ENCODE peak calls at places on chromosome 12, in seven cellular contexts. Y, U, X, H, S, V and W are unnamed samples.

GRCh38 chr12:26867084-26867483 is 34.1 kb upstream of the ITPR2 start:
- DNase-seq in Y (no peak), U (no peak), X (no peak), H (no peak), S (no peak), V (no peak), W (peak; percentile 93)

GRCh38 chr12:100197486-100197885 is 3.1 kb upstream of the ACTR6 start:
- DNase-seq in Y (no peak), U (no peak), X (no peak), H (no peak), S (no peak), V (no peak), W (no peak)

GRCh38 chr12:121697093-121697698 is 15.4 kb upstream of the TMEM120B start:
- DNase-seq in Y (peak; percentile 77), U (peak; percentile 67), X (peak; percentile 77), H (no peak), S (no peak), V (peak; percentile 53), W (peak; percentile 68)

GRCh38 chr12:34345801-34346200 is 323.5 kb downstream of the ALG10 start:
- DNase-seq in Y (no peak), U (no peak), X (no peak), H (no peak), S (no peak), V (no peak), W (no peak)

GRCh38 chr12:115943630-115944391 is 333.7 kb downstream of the MED13L start:
- DNase-seq in Y (no peak), U (no peak), X (no peak), H (no peak), S (no peak), V (no peak), W (no peak)

GRCh38 chr12:95205685-95206084 is 11.6 kb downstream of the FGD6 start:
- DNase-seq in Y (peak; percentile 49), U (no peak), X (no peak), H (no peak), S (no peak), V (no peak), W (no peak)

GRCh38 chr12:74401966-74402365 is 135.7 kb upstream of the ATXN7L3B start:
- DNase-seq in Y (peak; percentile 56), U (no peak), X (no peak), H (no peak), S (no peak), V (no peak), W (no peak)

GRCh38 chr12:94790822-94791221 is 140.5 kb upstream of the TMCC3 start:
- DNase-seq in Y (no peak), U (no peak), X (no peak), H (no peak), S (no peak), V (no peak), W (no peak)

GRCh38 chr12:63068857-63069442 is 82.1 kb downstream of the AVPR1A start:
- DNase-seq in Y (peak; percentile 81), U (peak; percentile 68), X (peak; percentile 62), H (no peak), S (no peak), V (peak; percentile 32), W (peak; percentile 54)

GRCh38 chr12:98954506-98954905 is 309.4 kb downstream of the APAF1 start:
- DNase-seq in Y (no peak), U (no peak), X (no peak), H (no peak), S (no peak), V (no peak), W (no peak)

GRCh38 chr12:114936148-114937099 is 252.4 kb upstream of the TBX3 start:
- DNase-seq in Y (no peak), U (no peak), X (no peak), H (no peak), S (no peak), V (no peak), W (no peak)

GRCh38 chr12:124456652-124457152 is 110.7 kb downstream of the NCOR2 start:
- DNase-seq in Y (no peak), U (peak; percentile 20), X (no peak), H (no peak), S (no peak), V (no peak), W (peak; percentile 77)

GRCh38 chr12:32431025-32431424 is 31.7 kb downstream of the FGD4 start:
- DNase-seq in Y (no peak), U (no peak), X (no peak), H (no peak), S (no peak), V (no peak), W (no peak)

GRCh38 chr12:87953257-87953860 is 75.8 kb downstream of the C12orf50 start:
- DNase-seq in Y (peak; percentile 54), U (no peak), X (peak; percentile 57), H (no peak), S (no peak), V (peak; percentile 25), W (peak; percentile 62)

GRCh38 chr12:65949986-65950385 is 125.7 kb downstream of the HMGA2 start:
- DNase-seq in Y (no peak), U (no peak), X (no peak), H (no peak), S (no peak), V (no peak), W (no peak)

GRCh38 chr12:89863332-89863938 is 154.8 kb upstream of the ATP2B1 start:
- DNase-seq in Y (no peak), U (no peak), X (peak; percentile 57), H (peak; percentile 34), S (peak; percentile 47), V (no peak), W (peak; percentile 37)

GRCh38 chr12:15808250-15808971 is 19.2 kb upstream of the EPS8 start:
- DNase-seq in Y (no peak), U (no peak), X (no peak), H (no peak), S (no peak), V (no peak), W (no peak)

GRCh38 chr12:32615441-32615840 is 63.7 kb upstream of the DNM1L start:
- DNase-seq in Y (no peak), U (peak; percentile 90), X (no peak), H (no peak), S (no peak), V (no peak), W (no peak)

GRCh38 chr12:28248555-28249127 is 58.4 kb downstream of the CCDC91 start:
- DNase-seq in Y (no peak), U (no peak), X (no peak), H (no peak), S (no peak), V (no peak), W (no peak)

GRCh38 chr12:62130400-62130799 is 129.8 kb upstream of the USP15 start:
- DNase-seq in Y (no peak), U (no peak), X (no peak), H (no peak), S (no peak), V (no peak), W (no peak)

GRCh38 chr12:650983-651382 is 12.3 kb downstream of the NINJ2 start:
- DNase-seq in Y (no peak), U (no peak), X (no peak), H (no peak), S (no peak), V (no peak), W (peak; percentile 30)